ENCODE peak calls at places on chromosomes 7 and 10, in five cellular contexts. Q, A, V, I and S are unnamed samples.

GRCh38 chr7:151249034-151249731 is 689 bp upstream of the SMARCD3 start:
- DNase-seq in Q (peak), V (peak), I (peak), A (no peak), S (peak)

GRCh38 chr7:28432105-28432504 is 19.8 kb downstream of the CREB5 start:
- DNase-seq in Q (no peak), I (no peak), A (no peak), V (no peak), S (no peak)

GRCh38 chr7:100127866-100128601 is 1.3 kb downstream of the MBLAC1 start:
- DNase-seq in I (peak), Q (no peak), V (no peak), A (peak), S (no peak)

GRCh38 chr7:69849268-69849667 is 251.0 kb downstream of the AUTS2 start:
- DNase-seq in V (no peak), I (no peak), A (no peak), Q (no peak), S (no peak)

GRCh38 chr10:74081192-74081803 is 69.3 kb downstream of the AP3M1 start:
- DNase-seq in Q (peak), I (peak), V (no peak), A (peak), S (no peak)

GRCh38 chr10:109933984-109934565 is 10.8 kb upstream of the XPNPEP1 start:
- DNase-seq in A (no peak), I (peak), Q (no peak), V (no peak), S (no peak)

GRCh38 chr10:124231188-124232135 is 138.1 kb upstream of the CHST15 start:
- DNase-seq in V (no peak), A (peak), I (no peak), Q (no peak), S (no peak)

GRCh38 chr7:16345979-16346958 is 75.1 kb downstream of the CRPPA start:
- DNase-seq in V (no peak), I (no peak), A (no peak), Q (no peak), S (no peak)

GRCh38 chr10:131891196-131891928 is 9.4 kb upstream of the PPP2R2D start:
- DNase-seq in A (no peak), I (no peak), Q (no peak), V (no peak), S (no peak)

GRCh38 chr7:144036302-144036858 is 12.4 kb upstream of the OR2A5 start:
- DNase-seq in V (no peak), I (no peak), A (no peak), Q (no peak), S (no peak)

GRCh38 chr10:88212069-88212468 is 348.6 kb downstream of the PTEN start:
- DNase-seq in I (no peak), A (no peak), V (no peak), Q (no peak), S (no peak)

GRCh38 chr7:14762552-14762951 is 140.0 kb downstream of the DGKB start:
- DNase-seq in A (no peak), I (no peak), V (no peak), Q (no peak), S (no peak)

GRCh38 chr10:60883187-60883586 is 60.8 kb downstream of the RHOBTB1 start:
- DNase-seq in I (no peak), V (no peak), A (peak), Q (peak), S (no peak)

GRCh38 chr7:158084555-158084954 is 503.1 kb downstream of the PTPRN2 start:
- DNase-seq in A (no peak), Q (no peak), V (no peak), I (no peak), S (no peak)

GRCh38 chr10:119283818-119284217 is 76.4 kb downstream of the GRK5 start:
- DNase-seq in A (no peak), Q (no peak), V (no peak), I (peak), S (no peak)

GRCh38 chr10:103828107-103828506 is 27.3 kb downstream of the SH3PXD2A start:
- DNase-seq in V (no peak), A (no peak), I (no peak), Q (no peak), S (no peak)

GRCh38 chr7:78018541-78019456 is 220.2 kb downstream of the PHTF2 start:
- DNase-seq in A (no peak), V (peak), Q (no peak), I (no peak), S (peak)

GRCh38 chr7:100148225-100148558 is 526 bp upstream of the LAMTOR4 start:
- DNase-seq in Q (no peak), A (no peak), I (no peak), V (no peak), S (no peak)

GRCh38 chr7:71384094-71384493 is 252.2 kb downstream of the GALNT17 start:
- DNase-seq in A (no peak), V (no peak), Q (no peak), I (no peak), S (no peak)

GRCh38 chr7:391411-391951 is 101.5 kb downstream of the FOXL3 start:
- DNase-seq in Q (peak), V (peak), I (no peak), A (no peak), S (peak)